ENCODE peak calls at places on chromosomes 13 and 19, in six cellular contexts. One of them, this sample, is unnamed.

GRCh38 chr13:31556376-31556775 is 182.9 kb upstream of the RXFP2 start:
- DNase-seq in D721Med: no peak
- DNase-seq in activated CD4-positive, alpha-beta T cell treated with anti-CD3 and anti-CD28 coated beads, Interleukin-2, amount 50 U/mL, for 1 hour: no peak
- DNase-seq in NCI-H2081: no peak
- DNase-seq in AG10803: peak; percentile 80
- DNase-seq in stimulated activated CD8-positive, alpha-beta memory T cell treated with anti-CD3 and anti-CD28 coated beads, Interleukin-7, amount 100 ng/mL, for 1 hour: no peak
- DNase-seq in this sample: no peak

GRCh38 chr19:33310606-33311325 is 8.4 kb upstream of the CEBPA start:
- DNase-seq in D721Med: no peak
- DNase-seq in activated CD4-positive, alpha-beta T cell treated with anti-CD3 and anti-CD28 coated beads, Interleukin-2, amount 50 U/mL, for 1 hour: no peak
- DNase-seq in NCI-H2081: no peak
- DNase-seq in AG10803: no peak
- DNase-seq in stimulated activated CD8-positive, alpha-beta memory T cell treated with anti-CD3 and anti-CD28 coated beads, Interleukin-7, amount 100 ng/mL, for 1 hour: no peak
- DNase-seq in this sample: no peak

GRCh38 chr19:3618144-3618810 is 8.3 kb downstream of the CACTIN start:
- DNase-seq in D721Med: peak; percentile 89
- DNase-seq in activated CD4-positive, alpha-beta T cell treated with anti-CD3 and anti-CD28 coated beads, Interleukin-2, amount 50 U/mL, for 1 hour: peak; percentile 52
- DNase-seq in NCI-H2081: no peak
- DNase-seq in AG10803: peak; percentile 57
- DNase-seq in stimulated activated CD8-positive, alpha-beta memory T cell treated with anti-CD3 and anti-CD28 coated beads, Interleukin-7, amount 100 ng/mL, for 1 hour: no peak
- DNase-seq in this sample: peak; percentile 35

GRCh38 chr13:21812192-21812626 is 141.3 kb downstream of the FGF9 start:
- DNase-seq in D721Med: no peak
- DNase-seq in activated CD4-positive, alpha-beta T cell treated with anti-CD3 and anti-CD28 coated beads, Interleukin-2, amount 50 U/mL, for 1 hour: no peak
- DNase-seq in NCI-H2081: peak; percentile 67
- DNase-seq in AG10803: no peak
- DNase-seq in stimulated activated CD8-positive, alpha-beta memory T cell treated with anti-CD3 and anti-CD28 coated beads, Interleukin-7, amount 100 ng/mL, for 1 hour: no peak
- DNase-seq in this sample: no peak

GRCh38 chr19:47713046-47714021 is at the start of gene EHD2:
- DNase-seq in D721Med: no peak
- DNase-seq in activated CD4-positive, alpha-beta T cell treated with anti-CD3 and anti-CD28 coated beads, Interleukin-2, amount 50 U/mL, for 1 hour: peak; percentile 39
- DNase-seq in NCI-H2081: no peak
- DNase-seq in AG10803: peak; percentile 78
- DNase-seq in stimulated activated CD8-positive, alpha-beta memory T cell treated with anti-CD3 and anti-CD28 coated beads, Interleukin-7, amount 100 ng/mL, for 1 hour: no peak
- DNase-seq in this sample: no peak

GRCh38 chr19:7603919-7604318 is 8.3 kb downstream of the CAMSAP3 start:
- DNase-seq in D721Med: no peak
- DNase-seq in activated CD4-positive, alpha-beta T cell treated with anti-CD3 and anti-CD28 coated beads, Interleukin-2, amount 50 U/mL, for 1 hour: no peak
- DNase-seq in NCI-H2081: no peak
- DNase-seq in AG10803: no peak
- DNase-seq in stimulated activated CD8-positive, alpha-beta memory T cell treated with anti-CD3 and anti-CD28 coated beads, Interleukin-7, amount 100 ng/mL, for 1 hour: no peak
- DNase-seq in this sample: no peak

GRCh38 chr13:19050901-19051300 is 130.7 kb downstream of the TUBA3C start:
- DNase-seq in D721Med: no peak
- DNase-seq in activated CD4-positive, alpha-beta T cell treated with anti-CD3 and anti-CD28 coated beads, Interleukin-2, amount 50 U/mL, for 1 hour: no peak
- DNase-seq in NCI-H2081: no peak
- DNase-seq in AG10803: no peak
- DNase-seq in stimulated activated CD8-positive, alpha-beta memory T cell treated with anti-CD3 and anti-CD28 coated beads, Interleukin-7, amount 100 ng/mL, for 1 hour: no peak
- DNase-seq in this sample: no peak

GRCh38 chr13:24511019-24511823 is 1.4 kb downstream of the PARP4 start:
- DNase-seq in D721Med: no peak
- DNase-seq in activated CD4-positive, alpha-beta T cell treated with anti-CD3 and anti-CD28 coated beads, Interleukin-2, amount 50 U/mL, for 1 hour: peak; percentile 18
- DNase-seq in NCI-H2081: no peak
- DNase-seq in AG10803: peak; percentile 84
- DNase-seq in stimulated activated CD8-positive, alpha-beta memory T cell treated with anti-CD3 and anti-CD28 coated beads, Interleukin-7, amount 100 ng/mL, for 1 hour: no peak
- DNase-seq in this sample: peak; percentile 38

GRCh38 chr19:39188960-39189359 is 7.8 kb upstream of the NCCRP1 start:
- DNase-seq in D721Med: no peak
- DNase-seq in activated CD4-positive, alpha-beta T cell treated with anti-CD3 and anti-CD28 coated beads, Interleukin-2, amount 50 U/mL, for 1 hour: no peak
- DNase-seq in NCI-H2081: no peak
- DNase-seq in AG10803: no peak
- DNase-seq in stimulated activated CD8-positive, alpha-beta memory T cell treated with anti-CD3 and anti-CD28 coated beads, Interleukin-7, amount 100 ng/mL, for 1 hour: no peak
- DNase-seq in this sample: no peak

GRCh38 chr13:92989301-92989700 is 237.3 kb upstream of the GPC6 start:
- DNase-seq in D721Med: no peak
- DNase-seq in activated CD4-positive, alpha-beta T cell treated with anti-CD3 and anti-CD28 coated beads, Interleukin-2, amount 50 U/mL, for 1 hour: no peak
- DNase-seq in NCI-H2081: no peak
- DNase-seq in AG10803: no peak
- DNase-seq in stimulated activated CD8-positive, alpha-beta memory T cell treated with anti-CD3 and anti-CD28 coated beads, Interleukin-7, amount 100 ng/mL, for 1 hour: no peak
- DNase-seq in this sample: no peak

GRCh38 chr19:5130371-5131030 is 161.6 kb downstream of the KDM4B start:
- DNase-seq in D721Med: no peak
- DNase-seq in activated CD4-positive, alpha-beta T cell treated with anti-CD3 and anti-CD28 coated beads, Interleukin-2, amount 50 U/mL, for 1 hour: peak; percentile 50
- DNase-seq in NCI-H2081: no peak
- DNase-seq in AG10803: no peak
- DNase-seq in stimulated activated CD8-positive, alpha-beta memory T cell treated with anti-CD3 and anti-CD28 coated beads, Interleukin-7, amount 100 ng/mL, for 1 hour: peak; percentile 40
- DNase-seq in this sample: no peak

GRCh38 chr19:7940841-7941240 is 2.6 kb downstream of the TIMM44 start:
- DNase-seq in D721Med: no peak
- DNase-seq in activated CD4-positive, alpha-beta T cell treated with anti-CD3 and anti-CD28 coated beads, Interleukin-2, amount 50 U/mL, for 1 hour: no peak
- DNase-seq in NCI-H2081: no peak
- DNase-seq in AG10803: no peak
- DNase-seq in stimulated activated CD8-positive, alpha-beta memory T cell treated with anti-CD3 and anti-CD28 coated beads, Interleukin-7, amount 100 ng/mL, for 1 hour: no peak
- DNase-seq in this sample: no peak

GRCh38 chr13:88751994-88752393 is 1080.8 kb downstream of the SLITRK5 start:
- DNase-seq in D721Med: peak; percentile 12
- DNase-seq in activated CD4-positive, alpha-beta T cell treated with anti-CD3 and anti-CD28 coated beads, Interleukin-2, amount 50 U/mL, for 1 hour: no peak
- DNase-seq in NCI-H2081: peak; percentile 8
- DNase-seq in AG10803: no peak
- DNase-seq in stimulated activated CD8-positive, alpha-beta memory T cell treated with anti-CD3 and anti-CD28 coated beads, Interleukin-7, amount 100 ng/mL, for 1 hour: no peak
- DNase-seq in this sample: no peak

GRCh38 chr19:50025794-50026549 is at the start of gene ZNF473:
- DNase-seq in D721Med: peak; percentile 74
- DNase-seq in activated CD4-positive, alpha-beta T cell treated with anti-CD3 and anti-CD28 coated beads, Interleukin-2, amount 50 U/mL, for 1 hour: peak; percentile 88
- DNase-seq in NCI-H2081: peak; percentile 97
- DNase-seq in AG10803: peak; percentile 96
- DNase-seq in stimulated activated CD8-positive, alpha-beta memory T cell treated with anti-CD3 and anti-CD28 coated beads, Interleukin-7, amount 100 ng/mL, for 1 hour: peak; percentile 69
- DNase-seq in this sample: peak; percentile 85

GRCh38 chr13:27636624-27637288 is 15.1 kb downstream of the POLR1D start:
- DNase-seq in D721Med: no peak
- DNase-seq in activated CD4-positive, alpha-beta T cell treated with anti-CD3 and anti-CD28 coated beads, Interleukin-2, amount 50 U/mL, for 1 hour: no peak
- DNase-seq in NCI-H2081: peak; percentile 74
- DNase-seq in AG10803: no peak
- DNase-seq in stimulated activated CD8-positive, alpha-beta memory T cell treated with anti-CD3 and anti-CD28 coated beads, Interleukin-7, amount 100 ng/mL, for 1 hour: no peak
- DNase-seq in this sample: no peak

GRCh38 chr13:33411312-33411711 is 125.8 kb upstream of the STARD13 start:
- DNase-seq in D721Med: no peak
- DNase-seq in activated CD4-positive, alpha-beta T cell treated with anti-CD3 and anti-CD28 coated beads, Interleukin-2, amount 50 U/mL, for 1 hour: no peak
- DNase-seq in NCI-H2081: no peak
- DNase-seq in AG10803: no peak
- DNase-seq in stimulated activated CD8-positive, alpha-beta memory T cell treated with anti-CD3 and anti-CD28 coated beads, Interleukin-7, amount 100 ng/mL, for 1 hour: no peak
- DNase-seq in this sample: no peak

GRCh38 chr13:91097269-91097668 is 250.2 kb upstream of the MIR17HG start:
- DNase-seq in D721Med: no peak
- DNase-seq in activated CD4-positive, alpha-beta T cell treated with anti-CD3 and anti-CD28 coated beads, Interleukin-2, amount 50 U/mL, for 1 hour: no peak
- DNase-seq in NCI-H2081: no peak
- DNase-seq in AG10803: no peak
- DNase-seq in stimulated activated CD8-positive, alpha-beta memory T cell treated with anti-CD3 and anti-CD28 coated beads, Interleukin-7, amount 100 ng/mL, for 1 hour: no peak
- DNase-seq in this sample: no peak

GRCh38 chr13:73870970-73871935 is 263.0 kb downstream of the KLF12 start:
- DNase-seq in D721Med: no peak
- DNase-seq in activated CD4-positive, alpha-beta T cell treated with anti-CD3 and anti-CD28 coated beads, Interleukin-2, amount 50 U/mL, for 1 hour: no peak
- DNase-seq in NCI-H2081: no peak
- DNase-seq in AG10803: peak; percentile 45
- DNase-seq in stimulated activated CD8-positive, alpha-beta memory T cell treated with anti-CD3 and anti-CD28 coated beads, Interleukin-7, amount 100 ng/mL, for 1 hour: no peak
- DNase-seq in this sample: no peak

GRCh38 chr13:33453911-33454310 is 168.4 kb upstream of the STARD13 start:
- DNase-seq in D721Med: no peak
- DNase-seq in activated CD4-positive, alpha-beta T cell treated with anti-CD3 and anti-CD28 coated beads, Interleukin-2, amount 50 U/mL, for 1 hour: no peak
- DNase-seq in NCI-H2081: no peak
- DNase-seq in AG10803: no peak
- DNase-seq in stimulated activated CD8-positive, alpha-beta memory T cell treated with anti-CD3 and anti-CD28 coated beads, Interleukin-7, amount 100 ng/mL, for 1 hour: no peak
- DNase-seq in this sample: no peak